ENCODE peak calls at places on chromosomes 4 and X, in six cellular contexts. N is NB4, U is sigmoid colon, J is ovary, B is body of pancreas, F is breast epithelium. L is an unnamed sample.
A peak's percentile ranks its signal among the peaks of the same experiment; 100 is the strongest.

GRCh38 chr4:176187610-176188009 is 7.8 kb downstream of the SPATA4 start:
- DNase-seq in U (no peak), F (no peak), B (no peak), N (no peak), J (no peak), L (no peak)

GRCh38 chrX:50889582-50889981 is 21.0 kb upstream of the BMP15 start:
- DNase-seq in B (no peak), F (no peak), N (no peak), J (no peak), U (no peak), L (no peak)

GRCh38 chr4:24912252-24913098 is at the start of gene CCDC149:
- DNase-seq in F (peak; percentile 64), U (peak; percentile 84), B (peak; percentile 95), J (peak; percentile 52), N (no peak), L (peak; percentile 89)

GRCh38 chrX:18170910-18171309 is 49.8 kb downstream of the BEND2 start:
- DNase-seq in U (no peak), F (no peak), J (no peak), B (no peak), N (no peak), L (no peak)

GRCh38 chr4:46459308-46459707 is 69.4 kb upstream of the GABRA2 start:
- DNase-seq in F (no peak), B (no peak), U (no peak), J (no peak), N (no peak), L (no peak)

GRCh38 chr4:165844151-165844550 is 28.9 kb upstream of the TLL1 start:
- DNase-seq in U (no peak), F (no peak), B (no peak), N (no peak), J (no peak), L (no peak)

GRCh38 chr4:150950657-150951056 is 64.4 kb downstream of the LRBA start:
- DNase-seq in N (peak; percentile 11), U (no peak), J (no peak), F (no peak), B (no peak), L (no peak)

GRCh38 chr4:84917869-84918600 is 48.5 kb downstream of the WDFY3 start:
- DNase-seq in N (no peak), J (no peak), B (no peak), U (no peak), F (no peak), L (no peak)

GRCh38 chrX:130171446-130172126 is at the start of gene RAB33A:
- DNase-seq in N (peak; percentile 28), B (no peak), J (peak; percentile 25), U (peak; percentile 65), F (no peak), L (no peak)

GRCh38 chr4:682490-683172 is 6.3 kb downstream of the SLC49A3 start:
- DNase-seq in N (no peak), J (no peak), U (peak; percentile 63), F (no peak), B (no peak), L (peak; percentile 86)

GRCh38 chrX:103552236-103552635 is 32.9 kb upstream of the RAB40A start:
- DNase-seq in J (no peak), F (no peak), N (no peak), U (no peak), B (no peak), L (no peak)

GRCh38 chr4:79211490-79211889 is 114.4 kb downstream of the NAA11 start:
- DNase-seq in B (no peak), J (no peak), N (peak; percentile 82), U (no peak), F (no peak), L (no peak)

GRCh38 chr4:86926428-86927086 is 8.3 kb upstream of the AFF1 start:
- DNase-seq in B (no peak), N (no peak), U (no peak), F (no peak), J (no peak), L (peak; percentile 36)

GRCh38 chrX:151974336-151975227 is at the start of gene GABRE:
- DNase-seq in N (no peak), B (peak; percentile 63), J (peak; percentile 52), U (peak; percentile 73), F (no peak), L (peak; percentile 21)

DNA sequence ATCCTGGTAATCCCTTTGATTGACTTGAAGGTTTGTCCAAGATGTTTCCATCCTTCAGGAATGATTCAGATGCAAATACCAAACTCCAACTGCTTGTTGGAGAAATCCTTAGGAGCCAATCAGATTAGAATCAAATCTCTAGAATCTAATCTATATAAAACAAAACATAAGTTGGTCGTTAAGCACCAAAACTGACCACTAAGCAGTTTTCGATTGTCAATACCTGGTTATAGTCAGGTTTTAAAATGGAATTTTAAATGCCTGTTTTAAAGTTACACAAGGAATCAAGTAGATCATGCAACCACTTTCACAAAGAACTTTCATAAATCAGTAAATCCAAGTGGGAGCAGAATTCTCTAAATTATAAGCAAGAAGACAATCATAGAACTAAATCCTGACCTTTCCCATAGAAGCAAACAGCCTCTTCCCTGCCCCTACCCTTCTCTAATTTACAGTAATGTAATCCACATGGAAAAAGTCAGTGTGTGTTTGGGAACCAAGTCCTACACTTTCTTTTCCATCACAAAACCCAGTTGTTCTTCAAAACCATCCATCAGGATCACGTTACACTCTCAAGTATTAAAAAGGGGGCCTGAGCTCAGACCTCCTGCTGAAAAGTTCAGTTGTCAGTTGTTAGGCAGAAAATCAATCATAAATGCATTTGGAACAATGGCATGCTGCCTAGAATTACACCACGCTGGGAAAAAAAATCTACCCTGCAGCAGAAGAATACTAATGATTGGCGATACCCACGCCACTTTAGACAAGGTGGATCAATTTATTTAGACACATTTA is 236.3 kb downstream of the PARM1 start:
- DNase-seq in F (no peak), U (no peak), J (no peak), B (no peak), N (no peak), L (no peak)
- H3K4me3 ChIP-seq in F (no peak overlapping the region), U (no peak overlapping the region), J (no peak overlapping the region), B (no peak overlapping the region), N (no peak overlapping the region), L (no peak overlapping the region)

GRCh38 chr4:10119263-10119662 is 2.7 kb upstream of the WDR1 start:
- DNase-seq in N (no peak), J (no peak), F (no peak), B (no peak), U (no peak), L (no peak)

GRCh38 chr4:10117424-10118354 is 1.1 kb upstream of the WDR1 start:
- DNase-seq in B (no peak), U (peak; percentile 73), N (peak; percentile 85), J (peak; percentile 63), F (peak; percentile 58), L (no peak)

GRCh38 chr4:10116625-10117423 is at the start of gene WDR1:
- DNase-seq in B (peak; percentile 96), J (peak; percentile 96), U (peak; percentile 99), F (peak; percentile 97), N (peak; percentile 98), L (peak; percentile 99)

GRCh38 chr4:10119773-10120172 is 3.2 kb upstream of the WDR1 start:
- DNase-seq in B (no peak), J (no peak), N (no peak), F (no peak), U (no peak), L (no peak)

GRCh38 chr4:10118355-10119004 is 1.9 kb upstream of the WDR1 start:
- DNase-seq in F (no peak), B (no peak), U (no peak), J (no peak), N (peak; percentile 24), L (no peak)
- TF ChIP-seq POLR2A in F (no peak), B (no peak), U (no peak), J (no peak), N (no peak), L (no peak)

DNA sequence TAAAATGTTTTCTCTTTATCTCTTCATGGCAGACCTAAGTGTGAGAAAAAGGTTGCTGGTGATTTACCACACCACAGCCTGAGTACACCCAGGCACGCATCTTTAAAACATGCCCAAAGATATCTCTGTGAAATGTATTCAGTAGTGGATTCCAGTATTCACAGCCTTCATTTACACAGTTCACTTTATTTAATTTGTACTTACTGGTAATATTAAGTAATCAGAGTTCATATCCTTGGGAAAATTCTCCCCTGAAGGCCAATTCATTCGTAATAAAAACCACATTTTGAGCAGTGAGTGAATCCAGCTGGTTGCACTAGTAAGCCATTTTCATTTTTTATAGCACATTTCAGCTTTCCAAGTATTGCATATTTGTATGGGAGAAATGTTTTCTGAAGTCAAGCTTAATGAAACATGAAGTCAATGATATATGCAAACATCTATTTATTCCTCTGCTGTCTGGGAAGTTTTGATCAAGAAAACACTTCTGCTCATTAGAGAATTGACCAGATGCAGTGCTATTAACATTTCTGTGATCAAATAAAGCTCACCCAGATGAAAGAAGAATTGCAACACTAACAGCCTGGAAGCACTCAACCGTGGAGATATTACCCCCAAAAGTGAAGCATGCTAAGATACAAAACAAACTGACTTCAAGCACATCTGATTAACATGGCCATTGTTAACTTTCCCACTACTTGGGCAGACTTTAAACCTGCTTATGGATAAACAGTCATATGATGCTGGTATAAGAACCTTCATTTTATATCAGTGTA is 73.9 kb upstream of the GUCY1A1 start:
- DNase-seq in B (no peak), N (no peak), U (no peak), J (no peak), F (no peak), L (no peak)
- H3K4me3 ChIP-seq in B (no peak overlapping the region), N (no peak overlapping the region), U (no peak overlapping the region), J (no peak overlapping the region), F (no peak overlapping the region), L (no peak overlapping the region)

GRCh38 chrX:43225626-43226328 is 430.3 kb upstream of the MAOA start:
- DNase-seq in B (no peak), F (no peak), U (no peak), N (no peak), J (no peak), L (no peak)

GRCh38 chrX:43224496-43224895 is 431.6 kb upstream of the MAOA start:
- DNase-seq in U (no peak), B (no peak), J (no peak), N (no peak), F (no peak), L (no peak)
- TF ChIP-seq POLR2A in U (no peak), B (no peak), J (no peak), N (no peak), F (no peak), L (no peak)

DNA sequence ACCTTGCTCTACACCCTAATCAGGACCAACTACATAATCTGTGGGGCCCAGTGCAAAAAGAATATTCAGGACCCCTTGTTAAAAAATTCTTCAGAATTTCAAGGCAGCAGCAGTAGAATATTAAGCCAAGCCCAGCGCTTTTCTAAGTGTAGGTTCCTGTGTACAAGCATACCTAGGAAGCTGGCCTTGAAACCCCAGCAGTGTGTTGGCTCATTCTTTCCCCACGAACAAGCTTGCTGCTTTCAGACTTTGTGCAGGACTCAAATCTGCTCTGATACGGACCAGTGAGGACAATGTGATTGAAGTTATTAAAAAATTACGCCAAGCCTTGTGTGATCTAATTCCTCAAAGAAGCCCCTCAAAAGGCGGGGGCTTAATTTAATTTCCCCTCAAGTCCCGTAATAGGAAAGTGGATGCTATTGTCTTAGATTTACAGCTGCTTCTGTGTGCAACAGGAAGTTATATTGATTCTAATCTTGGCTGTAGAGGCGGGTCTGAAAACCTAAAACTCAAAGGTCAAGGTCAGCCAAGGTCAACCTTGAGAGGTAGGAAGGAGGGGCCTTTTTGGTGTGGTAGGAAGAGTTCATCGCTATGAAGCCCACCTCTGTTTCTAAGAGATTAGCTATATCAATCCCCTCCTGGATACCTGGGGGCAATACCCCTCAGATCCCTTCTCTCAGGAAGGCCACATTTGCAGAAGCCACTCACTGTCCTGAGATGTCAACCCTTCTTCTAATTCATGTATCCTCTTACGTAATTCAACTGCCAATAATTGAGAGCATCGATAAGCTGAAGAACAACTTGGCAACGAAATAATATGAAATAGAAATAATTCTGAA is 45.2 kb downstream of the TBC1D9 start:
- DNase-seq in B (peak; percentile 56), U (no peak), F (no peak), J (no peak), N (no peak), L (no peak)
- H3K4me3 ChIP-seq in B (no peak overlapping the region), U (no peak overlapping the region), F (no peak overlapping the region), J (no peak overlapping the region), N (no peak overlapping the region), L (no peak overlapping the region)